ENCODE peak calls at places on chromosomes 13 and 19, in four cellular contexts. J is NCI-H460, U is AG08396, X is GM04504. T is an unnamed sample.

GRCh38 chr19:15378529-15379082 is 981 bp downstream of the AKAP8 start:
- DNase-seq in J (no peak), U (peak; percentile 79), X (no peak), T (peak; percentile 93)

GRCh38 chr13:31965361-31966066 is 66.1 kb upstream of the FRY start:
- DNase-seq in J (no peak), U (peak; percentile 25), X (no peak), T (no peak)

GRCh38 chr13:21297452-21297851 is 121.0 kb downstream of the MRPL57 start:
- DNase-seq in J (no peak), U (no peak), X (peak; percentile 1), T (no peak)

GRCh38 chr13:109729031-109729870 is 57.1 kb downstream of the IRS2 start:
- DNase-seq in J (no peak), U (no peak), X (no peak), T (no peak)

GRCh38 chr13:24112791-24113190 is 47.7 kb upstream of the SPATA13 start:
- DNase-seq in J (no peak), U (no peak), X (no peak), T (no peak)

GRCh38 chr13:49340161-49340560 is 92.4 kb downstream of the CDADC1 start:
- DNase-seq in J (no peak), U (no peak), X (no peak), T (no peak)

GRCh38 chr13:32267836-32268439 is 47.2 kb downstream of the ZAR1L start:
- DNase-seq in J (no peak), U (no peak), X (no peak), T (no peak)

GRCh38 chr19:3585301-3586123 is at the start of gene GIPC3:
- DNase-seq in J (no peak), U (no peak), X (no peak), T (peak; percentile 76)

GRCh38 chr13:110108348-110109139 is 198.4 kb downstream of the COL4A1 start:
- DNase-seq in J (peak; percentile 68), U (peak; percentile 89), X (peak; percentile 70), T (peak; percentile 97)

GRCh38 chr13:109870281-109871017 is 84.1 kb upstream of the IRS2 start:
- DNase-seq in J (no peak), U (no peak), X (no peak), T (no peak)

GRCh38 chr13:46341112-46341711 is 45.8 kb downstream of the RUBCNL start:
- DNase-seq in J (no peak), U (no peak), X (peak; percentile 32), T (peak; percentile 83)

GRCh38 chr19:1914826-1915341 is 9.7 kb downstream of the ADAT3 start:
- DNase-seq in J (no peak), U (no peak), X (no peak), T (peak; percentile 58)

GRCh38 chr13:30739646-30740642 is 4.6 kb downstream of the ALOX5AP start:
- DNase-seq in J (no peak), U (peak; percentile 54), X (no peak), T (peak; percentile 92)

GRCh38 chr19:45757696-45758095 is 11.4 kb downstream of the SIX5 start:
- DNase-seq in J (no peak), U (no peak), X (no peak), T (no peak)

GRCh38 chr13:77740931-77741586 is 43.6 kb downstream of the SLAIN1 start:
- DNase-seq in J (no peak), U (no peak), X (no peak), T (no peak)

GRCh38 chr13:113852536-113853517 is 11.0 kb downstream of the GAS6 start:
- DNase-seq in J (no peak), U (no peak), X (no peak), T (peak; percentile 60)

GRCh38 chr13:79522583-79522982 is 41.6 kb downstream of the NDFIP2 start:
- DNase-seq in J (no peak), U (no peak), X (no peak), T (peak; percentile 52)

GRCh38 chr13:113453962-113454361 is 674 bp upstream of the ADPRHL1 start:
- DNase-seq in J (no peak), U (no peak), X (peak; percentile 71), T (no peak)

GRCh38 chr13:102484329-102484728 is 82.5 kb upstream of the FGF14 start:
- DNase-seq in J (no peak), U (no peak), X (no peak), T (no peak)

GRCh38 chr13:45737571-45738002 is 35.5 kb downstream of the CBY2 start:
- DNase-seq in J (no peak), U (no peak), X (no peak), T (no peak)

GRCh38 chr19:45884682-45885555 is 1.0 kb downstream of the IRF2BP1 start:
- DNase-seq in J (no peak), U (no peak), X (no peak), T (peak; percentile 89)

GRCh38 chr19:17128820-17129219 is 53.2 kb downstream of the MYO9B start:
- DNase-seq in J (no peak), U (no peak), X (no peak), T (no peak)

GRCh38 chr19:43362745-43363144 is 9.3 kb downstream of the CD177 start:
- DNase-seq in J (no peak), U (no peak), X (no peak), T (peak; percentile 36)

T was measured in osteoblast.